ENCODE peak calls at places on chromosomes 6 and 20, in four cellular contexts. U is AG09319, D is AG10803, W is left lung. A is an unnamed sample.

GRCh38 chr6:17580518-17581048 is 19.5 kb upstream of the FAM8A1 start:
- DNase-seq in D (peak), U (no peak), W (peak), A (peak)

GRCh38 chr20:60372822-60373221 is 414.6 kb downstream of the CDH26 start:
- DNase-seq in U (no peak), W (no peak), D (no peak), A (no peak)

GRCh38 chr6:109087661-109088264 is 6.9 kb downstream of the SESN1 start:
- DNase-seq in U (no peak), D (no peak), W (no peak), A (no peak)

GRCh38 chr6:109299695-109300564 is 82.3 kb downstream of the CD164 start:
- DNase-seq in U (no peak), D (no peak), W (no peak), A (no peak)

GRCh38 chr20:47998736-47999135 is 213.5 kb upstream of the SULF2 start:
- DNase-seq in D (peak), U (no peak), W (no peak), A (no peak)

GRCh38 chr6:39476670-39477069 is 154.2 kb upstream of the KCNK16 start:
- DNase-seq in D (no peak), W (no peak), U (no peak), A (no peak)

GRCh38 chr6:157669747-157670216 is 153.3 kb upstream of the SNX9 start:
- DNase-seq in D (peak), U (peak), W (peak), A (no peak)

GRCh38 chr6:97423190-97423589 is 140.2 kb upstream of the MMS22L start:
- DNase-seq in W (no peak), D (no peak), U (no peak), A (no peak)

GRCh38 chr20:6827472-6827871 is 60.0 kb downstream of the BMP2 start:
- DNase-seq in D (no peak), U (no peak), W (no peak), A (no peak)

GRCh38 chr20:6828794-6829423 is 61.4 kb downstream of the BMP2 start:
- DNase-seq in U (peak), W (no peak), D (peak), A (peak)

GRCh38 chr20:6831461-6831860 is 64.0 kb downstream of the BMP2 start:
- DNase-seq in U (no peak), W (no peak), D (no peak), A (no peak)

GRCh38 chr20:6832811-6833210 is 65.3 kb downstream of the BMP2 start:
- DNase-seq in W (no peak), D (no peak), U (no peak), A (no peak)

DNA sequence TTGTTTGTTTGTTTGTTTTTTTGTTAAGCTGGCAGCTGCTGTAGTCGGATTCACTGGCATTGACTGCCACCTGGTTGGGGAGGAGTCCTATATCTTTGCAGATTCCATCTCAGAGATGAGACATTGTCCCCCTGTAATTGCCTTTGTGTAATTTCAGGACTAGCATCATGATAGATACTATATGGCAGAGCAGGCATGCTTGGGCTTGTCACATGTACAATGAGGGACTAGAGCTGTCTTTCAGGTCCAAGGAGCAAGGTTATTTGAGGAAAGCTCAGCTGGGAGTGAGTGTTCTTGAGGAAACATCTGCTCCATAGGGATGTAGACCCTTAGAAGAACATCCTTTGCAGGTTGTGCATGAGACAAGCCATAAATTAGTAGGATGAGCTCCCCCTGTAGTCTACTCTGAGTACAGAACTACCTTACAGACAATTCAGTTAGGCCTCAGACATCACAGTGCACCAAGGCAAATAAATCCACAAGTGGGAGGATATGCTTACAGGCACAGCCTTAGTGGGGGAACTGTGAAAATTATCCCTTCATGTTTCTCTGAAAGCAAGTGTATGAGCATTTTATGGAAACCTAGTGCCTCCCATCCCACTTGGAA is 62.1 kb downstream of the BMP2 start:
- DNase-seq in W (no peak), D (no peak), U (no peak), A (no peak)
- TF ChIP-seq CTCF in W (no peak), D (peak), U (peak), A (no peak)

DNA sequence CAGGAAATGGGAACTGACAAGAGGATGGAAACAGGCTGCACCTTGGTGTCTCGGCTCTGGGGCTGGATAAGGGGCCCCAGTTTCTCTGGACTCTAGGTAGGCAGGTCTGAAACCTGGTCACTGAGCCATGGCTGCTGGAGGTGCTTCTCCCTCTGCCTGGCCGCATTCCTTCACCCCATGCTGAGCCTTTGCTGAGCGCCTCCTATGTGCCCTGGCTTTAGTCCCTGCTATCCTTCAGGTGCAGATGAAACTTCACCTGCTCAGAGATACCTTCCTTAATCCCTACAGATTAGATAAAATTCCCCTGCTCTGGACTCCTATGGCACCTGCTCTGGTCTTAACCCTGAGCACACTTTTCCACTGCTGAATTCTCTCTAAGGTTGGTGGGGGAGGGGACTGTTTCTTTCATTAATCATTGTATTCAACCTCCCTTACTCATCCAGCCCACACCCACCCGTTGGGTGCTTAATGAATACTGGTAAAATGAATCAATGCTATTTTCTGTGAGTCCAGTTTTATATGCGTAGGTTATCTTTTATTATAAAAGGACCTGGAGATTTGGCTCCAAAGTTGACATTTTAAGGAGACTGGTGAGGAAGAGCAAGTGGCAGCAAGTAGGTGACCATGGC is 19.3 kb downstream of the MYLK4 start:
- DNase-seq in U (no peak), D (no peak), W (no peak), A (no peak)
- TF ChIP-seq CTCF in U (no peak), D (no peak), W (no peak), A (no peak)

GRCh38 chr6:127886603-127887002 is 14.3 kb downstream of the THEMIS start:
- DNase-seq in U (no peak), D (no peak), W (no peak), A (no peak)
- TF ChIP-seq CTCF in U (no peak), D (no peak), W (no peak), A (no peak)

GRCh38 chr20:46253391-46253790 is 54.9 kb downstream of the CDH22 start:
- DNase-seq in D (no peak), U (no peak), W (no peak), A (no peak)
- TF ChIP-seq CTCF in D (peak), U (peak), W (no peak), A (no peak)

GRCh38 chr6:90892271-90892670 is 305.4 kb upstream of the MAP3K7 start:
- DNase-seq in U (no peak), W (no peak), D (no peak), A (no peak)
- TF ChIP-seq CTCF in U (no peak), W (no peak), D (no peak), A (no peak)

DNA sequence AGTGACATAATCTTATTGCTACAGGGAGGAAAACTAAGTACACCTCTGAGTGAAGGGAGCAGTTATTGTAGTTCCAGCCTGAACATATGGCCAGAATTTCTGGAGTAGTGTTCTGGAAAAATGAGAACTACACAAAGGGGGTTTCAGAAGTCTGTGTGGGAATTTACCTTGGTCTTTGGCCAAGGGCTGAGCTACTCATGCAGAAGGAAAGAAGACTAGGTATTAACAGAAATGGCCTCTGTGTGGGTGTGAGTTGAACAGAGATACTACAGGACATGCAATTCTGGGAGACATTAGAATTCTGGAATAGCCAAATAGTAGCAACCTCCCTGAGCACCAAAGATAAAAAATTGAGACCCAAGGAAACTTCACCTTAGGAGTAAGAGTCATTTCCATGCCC is 1009.6 kb upstream of the GJE1 start:
- DNase-seq in W (no peak), U (no peak), D (no peak), A (no peak)
- TF ChIP-seq CTCF in W (no peak), U (no peak), D (no peak), A (no peak)

GRCh38 chr6:145028144-145028818 is 707.0 kb downstream of the EPM2A start:
- DNase-seq in W (no peak), U (no peak), D (peak), A (no peak)
- TF ChIP-seq CTCF in W (no peak), U (peak), D (peak), A (peak)

GRCh38 chr6:127096167-127096566 is 22.3 kb upstream of the RSPO3 start:
- DNase-seq in D (no peak), W (no peak), U (no peak), A (no peak)

GRCh38 chr6:127102299-127102698 is 16.2 kb upstream of the RSPO3 start:
- DNase-seq in W (no peak), U (peak), D (peak), A (no peak)

GRCh38 chr6:127102859-127103258 is 15.6 kb upstream of the RSPO3 start:
- DNase-seq in D (no peak), U (no peak), W (no peak), A (no peak)

GRCh38 chr6:127103482-127103881 is 15.0 kb upstream of the RSPO3 start:
- DNase-seq in D (peak), W (no peak), U (no peak), A (no peak)

DNA sequence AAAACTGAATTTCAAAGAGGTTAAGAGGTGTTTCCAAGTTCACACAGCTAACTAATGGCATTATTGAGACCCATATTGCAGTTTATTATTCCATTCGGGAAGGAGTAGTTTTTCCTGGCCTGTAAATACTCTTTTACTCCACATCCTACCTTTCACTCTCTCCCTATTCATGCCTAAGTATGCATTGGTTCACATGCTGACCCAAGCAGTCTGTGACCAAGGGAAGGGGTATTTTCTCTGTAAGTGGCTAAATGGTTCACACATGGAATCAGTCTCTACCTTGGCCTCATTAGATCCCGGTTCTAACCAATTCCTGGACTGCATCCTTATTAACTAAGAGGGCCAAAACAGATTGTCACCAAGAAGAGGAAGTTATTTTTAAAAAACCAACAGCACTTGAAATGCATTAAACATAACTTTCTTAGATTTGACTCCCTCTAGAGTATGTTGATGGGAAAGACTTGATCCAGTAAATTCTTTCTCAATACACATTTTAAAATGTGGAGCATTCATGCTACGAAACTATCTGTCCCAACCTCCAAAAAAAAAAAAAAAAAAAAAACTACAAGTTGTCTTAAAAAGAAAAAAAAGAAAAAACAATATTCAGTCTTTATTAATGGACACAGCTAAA is 17.8 kb upstream of the RSPO3 start:
- DNase-seq in D (peak), U (no peak), W (no peak), A (no peak)
- TF ChIP-seq CTCF in D (peak), U (peak), W (no peak), A (peak)

DNA sequence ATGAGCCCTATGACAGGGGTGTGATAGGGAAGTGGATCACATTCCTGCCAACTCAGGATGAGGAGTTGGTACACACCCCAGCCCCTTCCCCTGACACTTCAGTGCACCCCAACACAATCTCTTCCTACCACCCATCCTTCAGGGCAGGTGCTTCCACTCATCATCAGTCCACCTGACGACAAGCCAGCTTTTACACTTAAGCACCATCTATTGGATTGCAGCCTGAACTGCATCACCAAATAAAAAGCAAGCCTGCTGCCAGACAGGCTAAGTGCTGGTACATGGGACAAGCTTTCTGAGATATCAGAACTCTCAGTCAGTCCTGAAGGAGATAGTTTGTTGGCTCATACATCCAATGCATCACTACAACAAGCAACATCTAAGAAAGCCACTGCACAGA is 69.0 kb upstream of the TMEM200A start:
- DNase-seq in W (no peak), U (no peak), D (no peak), A (no peak)
- TF ChIP-seq CTCF in W (no peak), U (no peak), D (no peak), A (no peak)

A was measured in progenitor cell of endocrine pancreas.